ENCODE peak calls at places on chromosomes 6 and 20, in four cellular contexts. S, E, X and L are unnamed samples.

GRCh38 chr20:51886891-51887608 is 84.7 kb upstream of the SALL4 start:
- DNase-seq in E (no peak), X (no peak), S (no peak), L (no peak)

GRCh38 chr6:7108964-7109836 is 1.4 kb downstream of the RREB1 start:
- DNase-seq in E (peak), S (no peak), X (no peak), L (no peak)

GRCh38 chr6:111870751-111871064 is 2.5 kb downstream of the FYN start:
- DNase-seq in E (no peak), S (no peak), X (no peak), L (no peak)

GRCh38 chr20:1687053-1687452 is 29.5 kb upstream of the SIRPG start:
- DNase-seq in X (no peak), E (no peak), S (peak), L (no peak)

GRCh38 chr6:117482240-117483003 is at the start of gene DCBLD1:
- DNase-seq in S (peak), E (peak), X (no peak), L (peak)

GRCh38 chr6:89536230-89536629 is 102.3 kb downstream of the LYRM2 start:
- DNase-seq in S (no peak), E (no peak), X (no peak), L (no peak)

GRCh38 chr6:93624408-93624807 is 205.0 kb upstream of the EPHA7 start:
- DNase-seq in S (no peak), X (no peak), E (no peak), L (no peak)

GRCh38 chr6:154638369-154638768 is 94.8 kb upstream of the SCAF8 start:
- DNase-seq in E (no peak), S (no peak), X (no peak), L (no peak)

GRCh38 chr20:50295762-50296449 is 105.3 kb downstream of the CEBPB start:
- DNase-seq in X (no peak), E (no peak), S (no peak), L (no peak)

GRCh38 chr20:50729925-50730764 is 1.2 kb upstream of the PARD6B start:
- DNase-seq in X (no peak), S (no peak), E (no peak), L (no peak)

GRCh38 chr20:55095745-55096450 is 620.5 kb downstream of the DOK5 start:
- DNase-seq in X (no peak), E (no peak), S (no peak), L (no peak)

DNA sequence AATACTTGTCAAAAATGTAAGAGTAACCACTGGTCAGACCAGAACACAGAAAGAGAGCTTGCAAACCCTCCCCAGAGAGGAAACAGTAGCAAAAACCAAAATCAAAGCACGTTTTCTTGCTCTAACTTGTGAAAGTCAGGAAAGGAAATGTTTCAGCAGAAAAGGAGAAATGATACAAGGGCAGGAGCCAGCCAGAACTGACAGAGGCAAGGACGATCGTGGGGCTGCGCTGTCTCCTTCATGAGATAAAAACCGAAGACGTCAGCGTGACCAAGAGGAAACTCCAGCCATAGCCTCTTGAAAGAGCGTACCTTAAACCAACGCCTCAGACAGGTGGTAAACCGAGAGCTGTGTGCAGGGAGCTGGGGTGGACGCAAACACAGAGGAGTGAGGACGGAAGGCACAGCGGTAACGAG is 27.5 kb downstream of the LAMA5 start:
- DNase-seq in S (no peak), X (peak), E (no peak), L (no peak)
- TF ChIP-seq RAD21 in S (no peak), X (no peak), E (no peak), L (no peak)

DNA sequence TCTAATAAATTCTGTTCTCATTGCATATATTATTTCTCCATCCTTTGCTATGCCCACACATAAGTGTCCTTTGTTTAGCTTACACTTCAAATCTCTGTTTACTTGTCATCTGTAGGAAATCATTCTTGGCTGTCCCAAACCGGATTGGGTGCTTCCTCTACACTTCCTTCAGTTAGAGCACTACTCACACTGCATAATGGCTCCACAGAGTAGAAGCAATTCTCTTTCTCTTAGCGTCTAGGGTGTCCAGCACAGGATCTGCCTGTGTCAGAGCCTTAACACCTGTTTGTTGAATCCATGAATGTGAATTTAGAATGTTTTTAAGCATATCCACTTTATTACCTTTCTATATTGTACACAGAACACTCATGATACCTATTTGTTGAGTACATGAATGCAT is 87.0 kb upstream of the BMP2 start:
- DNase-seq in S (no peak), X (no peak), E (no peak), L (no peak)
- TF ChIP-seq ZNF274 in S (no peak), X (no peak), E (no peak), L (no peak)

GRCh38 chr6:3765415-3765814 is 13.9 kb upstream of the PXDC1 start:
- DNase-seq in E (no peak), X (no peak), S (no peak), L (no peak)
- H3K4me2 ChIP-seq in E (no peak), X (no peak), S (no peak), L (no peak)

GRCh38 chr20:53786071-53786444 is 192.4 kb upstream of the ZNF217 start:
- DNase-seq in E (no peak), X (no peak), S (no peak), L (no peak)
- TF ChIP-seq RAD21 in E (no peak), X (no peak), S (no peak), L (no peak)

DNA sequence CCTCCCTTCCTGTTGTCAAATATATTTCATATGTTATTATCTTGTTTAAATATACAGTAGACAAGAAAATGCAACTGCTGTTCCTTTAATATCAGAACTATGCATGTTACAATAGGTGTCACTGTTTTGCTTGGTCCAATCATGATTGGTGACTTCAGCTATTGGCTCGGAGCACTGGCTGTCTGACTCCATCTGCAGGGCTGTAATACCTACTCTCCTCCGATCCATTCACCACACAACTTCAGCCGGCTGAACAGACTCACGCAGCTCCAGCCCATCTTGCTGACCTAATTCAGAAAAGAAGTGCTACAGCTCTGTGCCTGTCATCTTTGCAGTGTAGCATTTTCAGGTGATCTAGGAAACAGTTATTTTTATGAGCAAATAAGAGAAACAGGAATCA is at the start of gene BTBD3:
- DNase-seq in E (no peak), X (no peak), S (no peak), L (no peak)
- TF ChIP-seq ZNF274 in E (no peak), X (no peak), S (no peak), L (no peak)

DNA sequence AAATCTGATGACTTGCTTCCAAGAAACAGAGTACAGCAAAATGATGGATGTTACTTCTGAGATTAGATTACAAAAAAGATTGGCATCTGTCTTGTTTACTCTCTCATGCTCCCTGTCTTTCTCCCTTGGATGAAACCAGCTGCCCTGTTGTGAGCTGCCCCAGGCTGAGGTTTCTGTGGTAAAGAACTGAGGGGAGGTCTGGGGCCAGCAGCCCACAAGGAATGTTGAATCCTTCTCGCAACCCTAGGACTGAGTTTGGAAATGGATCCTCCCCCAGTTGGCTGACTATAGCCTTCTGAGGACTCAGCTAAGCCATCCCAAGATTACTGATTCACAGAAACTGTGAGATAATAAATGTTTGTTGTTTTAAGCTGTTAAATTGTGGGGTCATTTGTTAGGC is 5.6 kb upstream of the HECA start:
- DNase-seq in E (no peak), S (no peak), X (no peak), L (no peak)
- H3K4me2 ChIP-seq in E (no peak), S (no peak), X (no peak), L (no peak)

GRCh38 chr6:16258709-16259075 is 20.3 kb downstream of the GMPR start:
- DNase-seq in E (no peak), S (no peak), X (no peak), L (no peak)

GRCh38 chr6:16253399-16254144 is 15.2 kb downstream of the GMPR start:
- DNase-seq in X (no peak), S (no peak), E (no peak), L (no peak)

GRCh38 chr6:16256781-16257180 is 18.4 kb downstream of the GMPR start:
- DNase-seq in S (no peak), X (no peak), E (no peak), L (no peak)

GRCh38 chr6:16254535-16254934 is 16.1 kb downstream of the GMPR start:
- DNase-seq in E (no peak), S (no peak), X (no peak), L (no peak)

DNA sequence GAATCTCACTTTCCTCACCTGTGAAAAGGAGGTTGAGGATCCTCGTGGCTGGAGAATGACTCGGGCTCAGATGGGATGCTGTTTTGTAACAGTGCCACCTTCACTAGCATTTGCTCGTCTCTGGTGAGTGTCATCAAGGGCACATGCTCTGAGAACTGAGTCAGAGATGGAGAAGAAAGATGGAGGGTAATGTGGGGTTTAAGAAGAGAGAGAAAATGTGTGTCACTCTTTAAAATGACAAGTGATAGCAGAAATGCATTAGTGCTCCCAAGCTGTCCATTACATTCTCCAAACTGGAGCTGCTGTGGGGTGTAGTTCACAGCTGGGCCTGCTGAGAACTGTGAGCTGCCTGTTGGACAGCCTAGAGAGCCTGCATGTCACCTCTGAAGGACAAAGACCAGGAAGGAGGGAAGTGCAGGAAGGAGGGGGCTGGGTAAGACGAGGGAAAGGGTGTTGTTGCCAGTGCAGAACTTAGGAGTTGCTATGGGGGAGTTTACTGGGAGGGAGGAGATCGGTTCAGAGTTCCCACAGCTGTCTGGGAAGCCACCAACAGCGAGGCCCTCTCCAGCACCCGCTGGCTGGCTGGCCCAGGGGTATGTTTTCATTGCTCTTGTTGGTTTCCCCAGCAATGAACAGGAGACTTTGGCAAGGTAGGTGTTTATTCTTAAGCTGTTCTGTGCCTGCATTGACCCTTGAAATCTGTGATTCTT is 19.8 kb downstream of the GMPR start:
- DNase-seq in E (no peak), S (no peak), X (no peak), L (no peak)
- TF ChIP-seq RAD21 in E (no peak), S (no peak), X (no peak), L (no peak)